ENCODE peak calls at places on chromosomes 11 and 22, in six cellular contexts. One of them, this sample, is unnamed.

GRCh38 chr11:73950869-73951710 is at the start of gene DNAJB13:
- DNase-seq in nucleus accumbens: no peak
- DNase-seq in fibroblast of the aortic adventitia: peak; percentile 40
- DNase-seq in activated naive CD4-positive, alpha-beta T cell: no peak
- DNase-seq in substantia nigra: peak; percentile 12
- DNase-seq in right cardiac atrium: no peak
- DNase-seq in this sample: no peak

GRCh38 chr11:66328307-66329144 is 7.7 kb downstream of the RIN1 start:
- DNase-seq in nucleus accumbens: no peak
- DNase-seq in fibroblast of the aortic adventitia: peak; percentile 77
- DNase-seq in activated naive CD4-positive, alpha-beta T cell: peak; percentile 67
- DNase-seq in substantia nigra: peak; percentile 69
- DNase-seq in right cardiac atrium: peak; percentile 91
- DNase-seq in this sample: peak; percentile 79

GRCh38 chr11:48037709-48038468 is 57.5 kb downstream of the PTPRJ start:
- DNase-seq in nucleus accumbens: no peak
- DNase-seq in fibroblast of the aortic adventitia: peak; percentile 55
- DNase-seq in activated naive CD4-positive, alpha-beta T cell: no peak
- DNase-seq in substantia nigra: no peak
- DNase-seq in right cardiac atrium: no peak
- DNase-seq in this sample: no peak

GRCh38 chr11:911031-911889 is 650 bp upstream of the CHID1 start:
- DNase-seq in nucleus accumbens: no peak
- DNase-seq in fibroblast of the aortic adventitia: peak; percentile 49
- DNase-seq in activated naive CD4-positive, alpha-beta T cell: peak; percentile 17
- DNase-seq in substantia nigra: no peak
- DNase-seq in right cardiac atrium: peak; percentile 80
- DNase-seq in this sample: no peak

GRCh38 chr11:98711011-98711410 is 309.7 kb upstream of the CNTN5 start:
- DNase-seq in nucleus accumbens: no peak
- DNase-seq in fibroblast of the aortic adventitia: no peak
- DNase-seq in activated naive CD4-positive, alpha-beta T cell: no peak
- DNase-seq in substantia nigra: no peak
- DNase-seq in right cardiac atrium: peak; percentile 64
- DNase-seq in this sample: no peak

GRCh38 chr11:82750643-82751139 is 17.0 kb upstream of the FAM181B start:
- DNase-seq in nucleus accumbens: no peak
- DNase-seq in fibroblast of the aortic adventitia: no peak
- DNase-seq in activated naive CD4-positive, alpha-beta T cell: no peak
- DNase-seq in substantia nigra: peak; percentile 7
- DNase-seq in right cardiac atrium: no peak
- DNase-seq in this sample: no peak

GRCh38 chr11:130979386-130979972 is 63.2 kb upstream of the SNX19 start:
- DNase-seq in nucleus accumbens: no peak
- DNase-seq in fibroblast of the aortic adventitia: peak; percentile 60
- DNase-seq in activated naive CD4-positive, alpha-beta T cell: no peak
- DNase-seq in substantia nigra: no peak
- DNase-seq in right cardiac atrium: no peak
- DNase-seq in this sample: no peak

GRCh38 chr22:27879923-27880322 is 39.1 kb downstream of the PITPNB start:
- DNase-seq in nucleus accumbens: no peak
- DNase-seq in fibroblast of the aortic adventitia: peak; percentile 58
- DNase-seq in activated naive CD4-positive, alpha-beta T cell: no peak
- DNase-seq in substantia nigra: no peak
- DNase-seq in right cardiac atrium: no peak
- DNase-seq in this sample: no peak

GRCh38 chr11:71086687-71087258 is 165.6 kb downstream of the SHANK2 start:
- DNase-seq in nucleus accumbens: no peak
- DNase-seq in fibroblast of the aortic adventitia: peak; percentile 16
- DNase-seq in activated naive CD4-positive, alpha-beta T cell: no peak
- DNase-seq in substantia nigra: no peak
- DNase-seq in right cardiac atrium: no peak
- DNase-seq in this sample: no peak

GRCh38 chr11:65304110-65304509 is 10.6 kb upstream of the CDC42EP2 start:
- DNase-seq in nucleus accumbens: no peak
- DNase-seq in fibroblast of the aortic adventitia: no peak
- DNase-seq in activated naive CD4-positive, alpha-beta T cell: no peak
- DNase-seq in substantia nigra: no peak
- DNase-seq in right cardiac atrium: no peak
- DNase-seq in this sample: no peak

GRCh38 chr22:50169774-50170341 is 673 bp upstream of the PANX2 start:
- DNase-seq in nucleus accumbens: no peak
- DNase-seq in fibroblast of the aortic adventitia: peak; percentile 20
- DNase-seq in activated naive CD4-positive, alpha-beta T cell: no peak
- DNase-seq in substantia nigra: no peak
- DNase-seq in right cardiac atrium: peak; percentile 63
- DNase-seq in this sample: no peak

GRCh38 chr11:46849631-46850030 is 3.6 kb upstream of the CKAP5 start:
- DNase-seq in nucleus accumbens: no peak
- DNase-seq in fibroblast of the aortic adventitia: no peak
- DNase-seq in activated naive CD4-positive, alpha-beta T cell: no peak
- DNase-seq in substantia nigra: no peak
- DNase-seq in right cardiac atrium: no peak
- DNase-seq in this sample: no peak

GRCh38 chr11:2864890-2865289 is 20.7 kb downstream of the CDKN1C start:
- DNase-seq in nucleus accumbens: no peak
- DNase-seq in fibroblast of the aortic adventitia: no peak
- DNase-seq in activated naive CD4-positive, alpha-beta T cell: no peak
- DNase-seq in substantia nigra: no peak
- DNase-seq in right cardiac atrium: no peak
- DNase-seq in this sample: no peak

GRCh38 chr11:69316941-69317340 is 23.0 kb downstream of the MYEOV start:
- DNase-seq in nucleus accumbens: no peak
- DNase-seq in fibroblast of the aortic adventitia: no peak
- DNase-seq in activated naive CD4-positive, alpha-beta T cell: no peak
- DNase-seq in substantia nigra: no peak
- DNase-seq in right cardiac atrium: no peak
- DNase-seq in this sample: no peak

GRCh38 chr11:1482581-1483444 is 3.8 kb downstream of the MOB2 start:
- DNase-seq in nucleus accumbens: no peak
- DNase-seq in fibroblast of the aortic adventitia: no peak
- DNase-seq in activated naive CD4-positive, alpha-beta T cell: no peak
- DNase-seq in substantia nigra: no peak
- DNase-seq in right cardiac atrium: peak; percentile 60
- DNase-seq in this sample: no peak

GRCh38 chr11:1931326-1931725 is 11.8 kb downstream of the TNNT3 start:
- DNase-seq in nucleus accumbens: no peak
- DNase-seq in fibroblast of the aortic adventitia: peak; percentile 70
- DNase-seq in activated naive CD4-positive, alpha-beta T cell: no peak
- DNase-seq in substantia nigra: no peak
- DNase-seq in right cardiac atrium: peak; percentile 81
- DNase-seq in this sample: no peak

GRCh38 chr22:28030442-28030841 is 111.4 kb upstream of the PITPNB start:
- DNase-seq in nucleus accumbens: no peak
- DNase-seq in fibroblast of the aortic adventitia: no peak
- DNase-seq in activated naive CD4-positive, alpha-beta T cell: no peak
- DNase-seq in substantia nigra: no peak
- DNase-seq in right cardiac atrium: no peak
- DNase-seq in this sample: no peak

GRCh38 chr11:46554205-46555162 is 39.3 kb downstream of the AMBRA1 start:
- DNase-seq in nucleus accumbens: no peak
- DNase-seq in fibroblast of the aortic adventitia: peak; percentile 89
- DNase-seq in activated naive CD4-positive, alpha-beta T cell: no peak
- DNase-seq in substantia nigra: no peak
- DNase-seq in right cardiac atrium: no peak
- DNase-seq in this sample: no peak

GRCh38 chr11:102144357-102145342 is 34.4 kb downstream of the YAP1 start:
- DNase-seq in nucleus accumbens: no peak
- DNase-seq in fibroblast of the aortic adventitia: peak; percentile 74
- DNase-seq in activated naive CD4-positive, alpha-beta T cell: no peak
- DNase-seq in substantia nigra: no peak
- DNase-seq in right cardiac atrium: peak; percentile 68
- DNase-seq in this sample: no peak

GRCh38 chr22:36197065-36197440 is 4.6 kb downstream of the APOL4 start:
- DNase-seq in nucleus accumbens: no peak
- DNase-seq in fibroblast of the aortic adventitia: peak; percentile 75
- DNase-seq in activated naive CD4-positive, alpha-beta T cell: no peak
- DNase-seq in substantia nigra: peak; percentile 36
- DNase-seq in right cardiac atrium: peak; percentile 85
- DNase-seq in this sample: no peak

GRCh38 chr22:23251445-23252093 is 71.3 kb downstream of the BCR start:
- DNase-seq in nucleus accumbens: no peak
- DNase-seq in fibroblast of the aortic adventitia: peak; percentile 41
- DNase-seq in activated naive CD4-positive, alpha-beta T cell: no peak
- DNase-seq in substantia nigra: no peak
- DNase-seq in right cardiac atrium: no peak
- DNase-seq in this sample: no peak

GRCh38 chr11:43943357-43943930 is 1.0 kb downstream of the C11orf96 start:
- DNase-seq in nucleus accumbens: no peak
- DNase-seq in fibroblast of the aortic adventitia: no peak
- DNase-seq in activated naive CD4-positive, alpha-beta T cell: no peak
- DNase-seq in substantia nigra: no peak
- DNase-seq in right cardiac atrium: peak; percentile 69
- DNase-seq in this sample: no peak

GRCh38 chr11:5624489-5625278 is at the start of gene TRIM34:
- DNase-seq in nucleus accumbens: no peak
- DNase-seq in fibroblast of the aortic adventitia: peak; percentile 74
- DNase-seq in activated naive CD4-positive, alpha-beta T cell: peak; percentile 27
- DNase-seq in substantia nigra: peak; percentile 33
- DNase-seq in right cardiac atrium: peak; percentile 57
- DNase-seq in this sample: no peak

GRCh38 chr11:96969251-96969650 is 579.4 kb downstream of the JRKL start:
- DNase-seq in nucleus accumbens: no peak
- DNase-seq in fibroblast of the aortic adventitia: no peak
- DNase-seq in activated naive CD4-positive, alpha-beta T cell: no peak
- DNase-seq in substantia nigra: no peak
- DNase-seq in right cardiac atrium: no peak
- DNase-seq in this sample: no peak

GRCh38 chr22:35399114-35399677 is 744 bp upstream of the MCM5 start:
- DNase-seq in nucleus accumbens: no peak
- DNase-seq in fibroblast of the aortic adventitia: no peak
- DNase-seq in activated naive CD4-positive, alpha-beta T cell: no peak
- DNase-seq in substantia nigra: no peak
- DNase-seq in right cardiac atrium: no peak
- DNase-seq in this sample: no peak

GRCh38 chr11:118623291-118623655 is 15.9 kb downstream of the PHLDB1 start:
- DNase-seq in nucleus accumbens: no peak
- DNase-seq in fibroblast of the aortic adventitia: peak; percentile 53
- DNase-seq in activated naive CD4-positive, alpha-beta T cell: no peak
- DNase-seq in substantia nigra: no peak
- DNase-seq in right cardiac atrium: peak; percentile 72
- DNase-seq in this sample: no peak

GRCh38 chr22:42340695-42341383 is 70.4 kb upstream of the TCF20 start:
- DNase-seq in nucleus accumbens: no peak
- DNase-seq in fibroblast of the aortic adventitia: no peak
- DNase-seq in activated naive CD4-positive, alpha-beta T cell: no peak
- DNase-seq in substantia nigra: no peak
- DNase-seq in right cardiac atrium: no peak
- DNase-seq in this sample: no peak

GRCh38 chr11:66810576-66811185 is 32.6 kb upstream of the RCE1 start:
- DNase-seq in nucleus accumbens: no peak
- DNase-seq in fibroblast of the aortic adventitia: no peak
- DNase-seq in activated naive CD4-positive, alpha-beta T cell: no peak
- DNase-seq in substantia nigra: no peak
- DNase-seq in right cardiac atrium: no peak
- DNase-seq in this sample: no peak

GRCh38 chr22:49934144-49934890 is 15.9 kb downstream of the CRELD2 start:
- DNase-seq in nucleus accumbens: no peak
- DNase-seq in fibroblast of the aortic adventitia: peak; percentile 32
- DNase-seq in activated naive CD4-positive, alpha-beta T cell: no peak
- DNase-seq in substantia nigra: peak; percentile 57
- DNase-seq in right cardiac atrium: peak; percentile 89
- DNase-seq in this sample: no peak

GRCh38 chr11:110951609-110952008 is 239.4 kb upstream of the ARHGAP20 start:
- DNase-seq in nucleus accumbens: no peak
- DNase-seq in fibroblast of the aortic adventitia: peak; percentile 30
- DNase-seq in activated naive CD4-positive, alpha-beta T cell: no peak
- DNase-seq in substantia nigra: no peak
- DNase-seq in right cardiac atrium: no peak
- DNase-seq in this sample: no peak

GRCh38 chr11:118437736-118438125 is 1.4 kb downstream of the KMT2A start:
- DNase-seq in nucleus accumbens: no peak
- DNase-seq in fibroblast of the aortic adventitia: no peak
- DNase-seq in activated naive CD4-positive, alpha-beta T cell: no peak
- DNase-seq in substantia nigra: no peak
- DNase-seq in right cardiac atrium: no peak
- DNase-seq in this sample: no peak

GRCh38 chr11:61682093-61682732 is 2.0 kb downstream of the DAGLA start:
- DNase-seq in nucleus accumbens: no peak
- DNase-seq in fibroblast of the aortic adventitia: no peak
- DNase-seq in activated naive CD4-positive, alpha-beta T cell: no peak
- DNase-seq in substantia nigra: no peak
- DNase-seq in right cardiac atrium: peak; percentile 76
- DNase-seq in this sample: no peak

GRCh38 chr22:19062139-19062789 is 59.9 kb downstream of the DGCR2 start:
- DNase-seq in nucleus accumbens: no peak
- DNase-seq in fibroblast of the aortic adventitia: no peak
- DNase-seq in activated naive CD4-positive, alpha-beta T cell: no peak
- DNase-seq in substantia nigra: no peak
- DNase-seq in right cardiac atrium: no peak
- DNase-seq in this sample: no peak

GRCh38 chr22:49325531-49326395 is 501.9 kb downstream of the BRD1 start:
- DNase-seq in nucleus accumbens: no peak
- DNase-seq in fibroblast of the aortic adventitia: no peak
- DNase-seq in activated naive CD4-positive, alpha-beta T cell: no peak
- DNase-seq in substantia nigra: no peak
- DNase-seq in right cardiac atrium: no peak
- DNase-seq in this sample: peak; percentile 32

GRCh38 chr22:48889887-48890692 is 937.6 kb downstream of the BRD1 start:
- DNase-seq in nucleus accumbens: no peak
- DNase-seq in fibroblast of the aortic adventitia: no peak
- DNase-seq in activated naive CD4-positive, alpha-beta T cell: no peak
- DNase-seq in substantia nigra: no peak
- DNase-seq in right cardiac atrium: no peak
- DNase-seq in this sample: no peak

GRCh38 chr11:119262668-119263351 is 54.1 kb downstream of the MCAM start:
- DNase-seq in nucleus accumbens: no peak
- DNase-seq in fibroblast of the aortic adventitia: peak; percentile 41
- DNase-seq in activated naive CD4-positive, alpha-beta T cell: no peak
- DNase-seq in substantia nigra: no peak
- DNase-seq in right cardiac atrium: no peak
- DNase-seq in this sample: no peak

GRCh38 chr11:5837695-5838094 is 4.0 kb downstream of the OR52E6 start:
- DNase-seq in nucleus accumbens: no peak
- DNase-seq in fibroblast of the aortic adventitia: no peak
- DNase-seq in activated naive CD4-positive, alpha-beta T cell: no peak
- DNase-seq in substantia nigra: no peak
- DNase-seq in right cardiac atrium: no peak
- DNase-seq in this sample: no peak

GRCh38 chr11:43523632-43524031 is 156.9 kb upstream of the HSD17B12 start:
- DNase-seq in nucleus accumbens: no peak
- DNase-seq in fibroblast of the aortic adventitia: no peak
- DNase-seq in activated naive CD4-positive, alpha-beta T cell: no peak
- DNase-seq in substantia nigra: no peak
- DNase-seq in right cardiac atrium: no peak
- DNase-seq in this sample: no peak

GRCh38 chr11:128709402-128709801 is 15.5 kb downstream of the FLI1 start:
- DNase-seq in nucleus accumbens: no peak
- DNase-seq in fibroblast of the aortic adventitia: peak; percentile 100
- DNase-seq in activated naive CD4-positive, alpha-beta T cell: no peak
- DNase-seq in substantia nigra: no peak
- DNase-seq in right cardiac atrium: no peak
- DNase-seq in this sample: no peak

GRCh38 chr11:22677153-22677890 is 10.9 kb downstream of the GAS2 start:
- DNase-seq in nucleus accumbens: no peak
- DNase-seq in fibroblast of the aortic adventitia: no peak
- DNase-seq in activated naive CD4-positive, alpha-beta T cell: no peak
- DNase-seq in substantia nigra: no peak
- DNase-seq in right cardiac atrium: no peak
- DNase-seq in this sample: no peak